ENCODE peak calls at places on chromosomes 1 and 21, in four cellular contexts. One of them, this sample, is unnamed.

GRCh38 chr1:39410915-39411436 is 80.5 kb upstream of the BMP8A start:
- DNase-seq in gastrocnemius medialis: peak; percentile 80
- DNase-seq in left lung: peak; percentile 64
- DNase-seq in psoas muscle: peak; percentile 82
- DNase-seq in this sample: peak; percentile 72

GRCh38 chr1:6162773-6163172 is 17.3 kb downstream of the CHD5 start:
- DNase-seq in psoas muscle: no peak
- DNase-seq in left lung: peak; percentile 60
- DNase-seq in gastrocnemius medialis: no peak
- DNase-seq in this sample: no peak

GRCh38 chr1:172414331-172414730 is 6.2 kb upstream of the C1orf105 start:
- DNase-seq in left lung: no peak
- DNase-seq in psoas muscle: no peak
- DNase-seq in gastrocnemius medialis: no peak
- DNase-seq in this sample: no peak

GRCh38 chr1:189751311-189751710 is 726.4 kb downstream of the BRINP3 start:
- DNase-seq in psoas muscle: no peak
- DNase-seq in left lung: no peak
- DNase-seq in gastrocnemius medialis: no peak
- DNase-seq in this sample: no peak

GRCh38 chr1:59765036-59765730 is 49.6 kb upstream of the HOOK1 start:
- DNase-seq in gastrocnemius medialis: no peak
- DNase-seq in psoas muscle: no peak
- DNase-seq in left lung: no peak
- DNase-seq in this sample: no peak

GRCh38 chr1:218481116-218481775 is 136.1 kb downstream of the TGFB2 start:
- DNase-seq in left lung: no peak
- DNase-seq in gastrocnemius medialis: no peak
- DNase-seq in psoas muscle: no peak
- DNase-seq in this sample: no peak

GRCh38 chr1:199336745-199337640 is 690.5 kb upstream of the NR5A2 start:
- DNase-seq in left lung: peak; percentile 43
- DNase-seq in psoas muscle: no peak
- DNase-seq in gastrocnemius medialis: no peak
- DNase-seq in this sample: no peak

GRCh38 chr1:33119532-33120217 is 38.7 kb downstream of the AZIN2 start:
- DNase-seq in gastrocnemius medialis: no peak
- DNase-seq in psoas muscle: no peak
- DNase-seq in left lung: no peak
- DNase-seq in this sample: no peak

GRCh38 chr1:25689686-25690381 is 73.2 kb downstream of the MAN1C1 start:
- DNase-seq in left lung: no peak
- DNase-seq in psoas muscle: no peak
- DNase-seq in gastrocnemius medialis: no peak
- DNase-seq in this sample: no peak

GRCh38 chr1:246306415-246307037 is 200.6 kb downstream of the SMYD3 start:
- DNase-seq in left lung: no peak
- DNase-seq in psoas muscle: no peak
- DNase-seq in gastrocnemius medialis: no peak
- DNase-seq in this sample: no peak

GRCh38 chr1:154178856-154179811 is 12.8 kb downstream of the TPM3 start:
- DNase-seq in psoas muscle: no peak
- DNase-seq in left lung: no peak
- DNase-seq in gastrocnemius medialis: no peak
- DNase-seq in this sample: no peak

GRCh38 chr1:108079550-108079949 is 114.6 kb upstream of the VAV3 start:
- DNase-seq in left lung: no peak
- DNase-seq in psoas muscle: no peak
- DNase-seq in gastrocnemius medialis: no peak
- DNase-seq in this sample: no peak

GRCh38 chr1:234647758-234648157 is 37.8 kb upstream of the IRF2BP2 start:
- DNase-seq in psoas muscle: no peak
- DNase-seq in gastrocnemius medialis: no peak
- DNase-seq in left lung: no peak
- DNase-seq in this sample: no peak

GRCh38 chr1:181179980-181180964 is 91.8 kb downstream of the IER5 start:
- DNase-seq in left lung: no peak
- DNase-seq in psoas muscle: peak; percentile 51
- DNase-seq in gastrocnemius medialis: peak; percentile 78
- DNase-seq in this sample: peak; percentile 33

GRCh38 chr1:219415433-219415832 is 197.5 kb downstream of the ZC3H11B start:
- DNase-seq in left lung: no peak
- DNase-seq in psoas muscle: no peak
- DNase-seq in gastrocnemius medialis: no peak
- DNase-seq in this sample: no peak

GRCh38 chr1:199808110-199808870 is 219.2 kb upstream of the NR5A2 start:
- DNase-seq in left lung: peak; percentile 6
- DNase-seq in gastrocnemius medialis: no peak
- DNase-seq in psoas muscle: no peak
- DNase-seq in this sample: no peak

GRCh38 chr1:95685091-95685490 is 451.1 kb downstream of the RWDD3 start:
- DNase-seq in gastrocnemius medialis: no peak
- DNase-seq in psoas muscle: no peak
- DNase-seq in left lung: no peak
- DNase-seq in this sample: no peak

GRCh38 chr1:22489823-22490222 is 38.2 kb downstream of the ZBTB40 start:
- DNase-seq in psoas muscle: no peak
- DNase-seq in left lung: no peak
- DNase-seq in gastrocnemius medialis: no peak
- DNase-seq in this sample: no peak

GRCh38 chr1:24435782-24436365 is 20.3 kb downstream of the NIPAL3 start:
- DNase-seq in left lung: no peak
- DNase-seq in gastrocnemius medialis: no peak
- DNase-seq in psoas muscle: no peak
- DNase-seq in this sample: no peak

GRCh38 chr21:45607021-45607921 is 36.3 kb upstream of the PCBP3 start:
- DNase-seq in left lung: no peak
- DNase-seq in psoas muscle: no peak
- DNase-seq in gastrocnemius medialis: no peak
- DNase-seq in this sample: no peak

GRCh38 chr1:205313681-205314308 is 7.8 kb downstream of the NUAK2 start:
- DNase-seq in left lung: peak; percentile 90
- DNase-seq in gastrocnemius medialis: peak; percentile 24
- DNase-seq in psoas muscle: peak; percentile 37
- DNase-seq in this sample: no peak

GRCh38 chr1:61742620-61743431 is 546 bp downstream of the PATJ start:
- DNase-seq in psoas muscle: peak; percentile 61
- DNase-seq in left lung: peak; percentile 83
- DNase-seq in gastrocnemius medialis: peak; percentile 26
- DNase-seq in this sample: peak; percentile 22

GRCh38 chr1:151790940-151791651 is 796 bp upstream of the TDRKH start:
- DNase-seq in left lung: peak; percentile 83
- DNase-seq in psoas muscle: peak; percentile 18
- DNase-seq in gastrocnemius medialis: no peak
- DNase-seq in this sample: no peak

GRCh38 chr1:100773444-100773843 is 53.9 kb downstream of the VCAM1 start:
- DNase-seq in left lung: no peak
- DNase-seq in gastrocnemius medialis: no peak
- DNase-seq in psoas muscle: no peak
- DNase-seq in this sample: no peak

GRCh38 chr1:17409391-17409811 is 30.1 kb downstream of the RCC2 start:
- DNase-seq in gastrocnemius medialis: no peak
- DNase-seq in left lung: no peak
- DNase-seq in psoas muscle: no peak
- DNase-seq in this sample: no peak

GRCh38 chr1:64601207-64601606 is 131.3 kb downstream of the CACHD1 start:
- DNase-seq in left lung: no peak
- DNase-seq in gastrocnemius medialis: peak; percentile 30
- DNase-seq in psoas muscle: no peak
- DNase-seq in this sample: no peak

GRCh38 chr21:43645414-43645891 is 13.8 kb downstream of the HSF2BP start:
- DNase-seq in gastrocnemius medialis: peak; percentile 56
- DNase-seq in left lung: no peak
- DNase-seq in psoas muscle: no peak
- DNase-seq in this sample: peak; percentile 67

GRCh38 chr1:169931795-169932195 is 38.1 kb upstream of the SCYL3 start:
- DNase-seq in left lung: no peak
- DNase-seq in gastrocnemius medialis: no peak
- DNase-seq in psoas muscle: no peak
- DNase-seq in this sample: no peak

DNA sequence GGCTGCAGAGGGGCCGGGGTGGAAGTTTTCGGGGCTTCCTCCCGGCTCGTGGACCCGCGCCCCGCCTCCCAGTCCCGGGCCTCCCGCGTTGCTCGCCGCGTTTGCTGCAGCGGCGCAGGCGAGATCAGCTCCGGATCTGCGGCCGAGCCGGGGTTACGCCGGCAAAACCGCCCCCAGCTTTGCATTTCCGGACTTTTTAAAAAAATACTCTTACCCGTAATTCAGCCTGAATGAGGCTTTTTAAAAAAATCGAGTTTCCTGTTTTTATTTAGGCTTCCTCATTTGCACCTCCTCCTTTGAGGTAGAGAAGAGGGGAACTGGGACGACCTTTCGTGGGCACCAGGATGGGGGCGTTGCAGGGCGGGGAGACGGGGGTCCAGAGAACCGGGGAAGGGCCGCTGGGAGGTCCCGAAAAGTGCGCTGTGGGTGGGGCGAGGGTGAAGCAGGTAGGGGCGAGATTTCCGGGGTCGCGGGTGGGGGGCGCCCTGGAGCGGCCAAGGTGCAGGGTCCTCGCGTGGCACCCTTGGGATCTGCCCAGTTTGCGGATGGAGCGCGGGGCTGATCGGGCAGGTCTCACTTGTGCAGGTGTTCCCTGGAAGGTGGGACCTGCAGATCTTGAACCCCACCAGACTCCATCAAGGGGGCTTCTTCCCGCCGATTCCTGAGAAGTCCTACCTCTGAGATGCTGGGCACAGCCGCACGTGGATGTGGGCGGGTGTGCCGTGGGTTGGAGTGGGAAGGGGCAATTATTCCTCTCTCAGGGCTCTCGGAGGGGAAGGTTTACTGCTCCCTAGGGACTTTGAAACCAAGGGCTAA is 1.1 kb downstream of the PIK3CD start:
- DNase-seq in gastrocnemius medialis: no peak
- DNase-seq in left lung: peak; percentile 92
- DNase-seq in psoas muscle: peak; percentile 33
- DNase-seq in this sample: no peak
- TF ChIP-seq CTCF in gastrocnemius medialis: no peak
- TF ChIP-seq CTCF in left lung: no peak
- TF ChIP-seq CTCF in psoas muscle: no peak
- TF ChIP-seq CTCF in this sample: no peak

GRCh38 chr1:159556931-159557369 is 21.1 kb upstream of the OR10J5 start:
- DNase-seq in psoas muscle: no peak
- DNase-seq in gastrocnemius medialis: no peak
- DNase-seq in left lung: no peak
- DNase-seq in this sample: no peak
- H3K9me3 ChIP-seq in psoas muscle: no peaks in the 10 kb centered on the region
- H3K9me3 ChIP-seq in gastrocnemius medialis: no peaks in the 10 kb centered on the region
- H3K9me3 ChIP-seq in left lung: no peaks in the 10 kb centered on the region
- H3K9me3 ChIP-seq in this sample: no peaks in the 10 kb centered on the region

DNA sequence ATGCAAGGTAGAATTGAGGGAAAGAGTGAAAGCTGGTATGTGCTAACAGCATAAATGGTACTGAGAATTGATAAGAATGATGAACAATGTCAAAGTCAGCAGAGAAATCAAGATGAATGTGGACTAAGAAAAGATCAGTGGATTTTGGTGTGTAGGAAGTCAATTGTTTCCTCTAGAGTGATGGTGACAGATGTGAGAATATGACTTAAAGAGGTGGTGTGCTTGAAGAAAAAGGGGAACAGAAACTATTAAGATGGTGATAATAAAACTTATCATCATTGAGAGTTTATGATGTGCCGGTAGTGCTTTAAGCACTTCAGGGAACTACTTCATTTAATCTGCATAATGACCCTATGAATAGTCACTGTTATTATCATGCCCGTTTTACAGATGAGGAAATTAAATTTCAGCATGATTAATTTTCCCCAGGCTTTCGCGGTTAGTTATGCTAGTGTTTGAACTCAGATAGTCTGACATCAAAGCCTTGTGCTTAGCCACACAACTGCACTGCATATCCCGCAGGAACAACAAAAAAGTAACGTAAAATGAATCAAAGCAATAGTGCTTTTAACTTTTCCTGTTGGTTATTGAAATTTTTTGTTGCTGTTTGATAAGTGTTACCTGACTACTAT is 246.9 kb upstream of the LRRC7 start:
- DNase-seq in left lung: no peak
- DNase-seq in psoas muscle: no peak
- DNase-seq in gastrocnemius medialis: no peak
- DNase-seq in this sample: no peak
- H3K4me3 ChIP-seq in left lung: no peak overlapping the region
- H3K4me3 ChIP-seq in psoas muscle: no peak overlapping the region
- H3K4me3 ChIP-seq in gastrocnemius medialis: no peak overlapping the region
- H3K4me3 ChIP-seq in this sample: no peak overlapping the region

GRCh38 chr1:173561263-173561662 is 41.6 kb downstream of the SLC9C2 start:
- DNase-seq in psoas muscle: no peak
- DNase-seq in gastrocnemius medialis: no peak
- DNase-seq in left lung: no peak
- DNase-seq in this sample: no peak

GRCh38 chr1:173568483-173568882 is 34.4 kb downstream of the SLC9C2 start:
- DNase-seq in gastrocnemius medialis: no peak
- DNase-seq in psoas muscle: no peak
- DNase-seq in left lung: no peak
- DNase-seq in this sample: no peak

GRCh38 chr1:173560300-173560699 is 42.6 kb downstream of the SLC9C2 start:
- DNase-seq in gastrocnemius medialis: no peak
- DNase-seq in psoas muscle: no peak
- DNase-seq in left lung: no peak
- DNase-seq in this sample: no peak

DNA sequence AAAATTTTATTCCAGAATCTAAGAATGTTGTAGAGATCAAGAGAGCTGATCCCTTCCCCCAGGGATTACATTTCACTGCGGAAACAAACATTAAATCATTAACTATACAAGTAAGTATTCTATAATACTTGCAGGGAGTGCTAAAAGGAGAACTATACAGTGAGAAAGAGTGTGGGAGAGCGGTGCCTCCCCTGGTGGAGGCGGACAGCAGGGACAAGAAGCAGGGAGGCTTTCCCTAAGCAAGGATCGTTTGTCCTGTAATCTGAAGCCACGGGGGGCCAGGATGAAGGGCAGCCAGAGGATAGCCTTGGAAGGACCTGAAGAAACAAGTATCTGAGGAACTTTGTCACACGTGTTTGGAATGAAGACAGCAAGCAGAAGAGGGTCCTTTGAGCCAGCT is 40.1 kb downstream of the SLC9C2 start:
- DNase-seq in psoas muscle: no peak
- DNase-seq in left lung: no peak
- DNase-seq in gastrocnemius medialis: no peak
- DNase-seq in this sample: no peak
- TF ChIP-seq CTCF in psoas muscle: no peak
- TF ChIP-seq CTCF in left lung: no peak
- TF ChIP-seq CTCF in gastrocnemius medialis: no peak
- TF ChIP-seq CTCF in this sample: no peak

This sample was measured in tibial nerve.